ENCODE peak calls at places on chromosomes 2 and 18, in four cellular contexts. One of them, this sample, is unnamed.

GRCh38 chr18:44729631-44730101 is 49.0 kb downstream of the SETBP1 start:
- DNase-seq in heart left ventricle: no peak
- DNase-seq in ovary: no peak
- DNase-seq in A549: no peak
- DNase-seq in this sample: no peak

GRCh38 chr2:20675701-20676352 is 8.9 kb downstream of the GDF7 start:
- DNase-seq in heart left ventricle: no peak
- DNase-seq in ovary: no peak
- DNase-seq in A549: no peak
- DNase-seq in this sample: no peak

GRCh38 chr2:1867141-1867540 is 122.8 kb upstream of the PXDN start:
- DNase-seq in ovary: no peak
- DNase-seq in heart left ventricle: no peak
- DNase-seq in A549: no peak
- DNase-seq in this sample: no peak

GRCh38 chr2:118177318-118177717 is 89.0 kb downstream of the INSIG2 start:
- DNase-seq in heart left ventricle: no peak
- DNase-seq in A549: no peak
- DNase-seq in ovary: no peak
- DNase-seq in this sample: no peak

GRCh38 chr2:75432761-75433361 is 127.9 kb downstream of the EVA1A start:
- DNase-seq in A549: no peak
- DNase-seq in ovary: no peak
- DNase-seq in heart left ventricle: no peak
- DNase-seq in this sample: no peak

GRCh38 chr18:50218432-50219197 is 23.7 kb upstream of the MYO5B start:
- DNase-seq in heart left ventricle: no peak
- DNase-seq in A549: no peak
- DNase-seq in ovary: no peak
- DNase-seq in this sample: peak; percentile 37

GRCh38 chr18:52340466-52341378 is 725 bp downstream of the DCC start:
- DNase-seq in A549: no peak
- DNase-seq in ovary: no peak
- DNase-seq in heart left ventricle: no peak
- DNase-seq in this sample: no peak

GRCh38 chr2:53475320-53475719 is 292.3 kb upstream of the CHAC2 start:
- DNase-seq in ovary: no peak
- DNase-seq in A549: no peak
- DNase-seq in heart left ventricle: no peak
- DNase-seq in this sample: no peak

GRCh38 chr2:109720379-109721116 is 73.6 kb upstream of the RGPD5 start:
- DNase-seq in ovary: no peak
- DNase-seq in A549: no peak
- DNase-seq in heart left ventricle: no peak
- DNase-seq in this sample: no peak

GRCh38 chr2:23900927-23901322 is 26.0 kb downstream of the ATAD2B start:
- DNase-seq in heart left ventricle: no peak
- DNase-seq in A549: no peak
- DNase-seq in ovary: peak; percentile 13
- DNase-seq in this sample: no peak

GRCh38 chr2:17470855-17471641 is 47.2 kb downstream of the RAD51AP2 start:
- DNase-seq in heart left ventricle: no peak
- DNase-seq in ovary: no peak
- DNase-seq in A549: peak; percentile 2
- DNase-seq in this sample: no peak

GRCh38 chr2:225889452-225889851 is 489.9 kb downstream of the NYAP2 start:
- DNase-seq in A549: peak; percentile 10
- DNase-seq in heart left ventricle: no peak
- DNase-seq in ovary: no peak
- DNase-seq in this sample: no peak

GRCh38 chr2:143210446-143210819 is 81.2 kb downstream of the ARHGAP15 start:
- DNase-seq in heart left ventricle: no peak
- DNase-seq in ovary: no peak
- DNase-seq in A549: no peak
- DNase-seq in this sample: no peak

GRCh38 chr2:143209570-143210445 is 80.6 kb downstream of the ARHGAP15 start:
- DNase-seq in heart left ventricle: no peak
- DNase-seq in A549: no peak
- DNase-seq in ovary: no peak
- DNase-seq in this sample: no peak

DNA sequence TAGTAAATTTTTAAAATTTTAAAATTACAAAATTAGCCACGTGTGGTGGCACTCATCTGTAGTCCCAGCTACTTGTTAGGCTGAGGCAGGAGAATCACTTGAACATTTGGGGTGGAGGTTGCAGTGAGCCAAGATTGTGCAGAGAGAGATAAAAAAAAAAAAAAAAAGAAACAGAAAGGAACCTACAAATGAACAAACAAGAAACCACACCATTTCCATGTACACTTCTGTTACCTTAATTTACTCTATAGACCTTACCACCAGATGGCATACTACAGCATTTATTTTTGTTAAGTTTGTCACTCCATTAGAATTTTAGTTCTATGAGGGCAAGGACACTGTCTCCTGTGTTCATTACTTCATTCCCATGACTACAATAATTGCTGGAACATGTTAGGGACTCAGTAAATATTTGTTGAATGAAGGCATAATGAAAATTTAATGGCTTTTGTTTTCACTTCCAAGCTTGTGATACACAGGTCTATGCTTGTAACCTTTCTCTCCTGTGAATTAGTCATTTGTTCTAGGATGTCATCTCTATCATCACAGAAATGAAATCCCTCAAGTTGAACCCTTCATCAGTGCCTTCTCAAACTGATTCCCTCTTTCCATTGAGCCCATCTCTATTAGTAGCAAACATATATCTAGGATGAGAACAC is 76.0 kb downstream of the ARHGAP15 start:
- DNase-seq in ovary: no peak
- DNase-seq in A549: no peak
- DNase-seq in heart left ventricle: no peak
- DNase-seq in this sample: no peak
- TF ChIP-seq CTCF in ovary: no peak
- TF ChIP-seq CTCF in A549: peak; percentile 48
- TF ChIP-seq CTCF in heart left ventricle: no peak
- TF ChIP-seq CTCF in this sample: peak; percentile 56

DNA sequence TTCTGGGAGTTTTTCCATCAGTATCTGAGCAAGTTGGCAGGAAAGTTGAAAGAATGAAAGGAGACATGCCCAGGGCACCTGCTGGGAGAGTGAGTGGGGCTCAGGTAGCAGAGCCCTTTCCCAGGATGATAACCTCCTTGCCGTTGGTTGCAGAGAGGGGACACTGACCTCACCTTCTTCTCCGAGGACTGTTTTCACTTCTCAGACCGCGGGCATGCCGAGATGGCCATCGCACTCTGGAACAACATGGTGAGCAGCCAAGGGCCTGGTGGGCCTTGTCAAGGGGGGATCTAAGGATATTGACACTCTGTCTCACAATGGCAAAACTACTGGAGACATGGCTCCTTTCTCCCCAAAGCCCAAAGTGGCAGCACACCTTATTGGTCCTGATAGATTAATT is 118.8 kb upstream of the PPP1CB start:
- DNase-seq in ovary: no peak
- DNase-seq in heart left ventricle: no peak
- DNase-seq in A549: no peak
- DNase-seq in this sample: no peak
- H3K27ac ChIP-seq in ovary: no peak overlapping the region
- H3K27ac ChIP-seq in heart left ventricle: no peak overlapping the region
- H3K27ac ChIP-seq in A549: no peak overlapping the region
- H3K27ac ChIP-seq in this sample: no peak overlapping the region

GRCh38 chr2:181781082-181781786 is 100.9 kb upstream of the NEUROD1 start:
- DNase-seq in A549: no peak
- DNase-seq in ovary: no peak
- DNase-seq in heart left ventricle: no peak
- DNase-seq in this sample: no peak
- TF ChIP-seq CTCF in A549: no peak
- TF ChIP-seq CTCF in ovary: no peak
- TF ChIP-seq CTCF in heart left ventricle: no peak
- TF ChIP-seq CTCF in this sample: no peak

GRCh38 chr2:149019768-149020167 is 18.7 kb upstream of the LYPD6B start:
- DNase-seq in ovary: no peak
- DNase-seq in A549: no peak
- DNase-seq in heart left ventricle: no peak
- DNase-seq in this sample: no peak
- H3K27ac ChIP-seq in ovary: no peak overlapping the region
- H3K27ac ChIP-seq in A549: no peak overlapping the region
- H3K27ac ChIP-seq in heart left ventricle: no peak overlapping the region
- H3K27ac ChIP-seq in this sample: no peak overlapping the region

DNA sequence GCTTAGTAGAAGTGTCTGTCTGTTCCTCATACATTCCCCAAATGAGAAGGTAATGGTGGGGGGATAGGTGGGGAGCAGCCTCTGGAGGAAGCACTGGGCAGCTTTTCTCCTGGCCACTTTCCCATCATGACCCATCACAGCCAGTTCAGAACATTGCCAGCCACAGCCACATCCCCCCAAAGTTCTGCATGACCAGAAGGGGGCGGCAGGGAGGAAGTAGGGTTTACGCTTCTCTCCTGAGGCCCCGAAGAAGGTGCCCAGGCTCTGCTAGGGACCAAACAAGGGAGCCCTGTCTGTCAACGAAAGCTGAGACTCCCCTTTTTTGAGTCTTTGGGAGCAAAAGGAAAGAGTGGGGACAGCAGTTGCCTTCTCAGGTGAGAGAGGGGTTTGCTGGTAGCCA is 7.7 kb downstream of the IGFBP5 start:
- DNase-seq in heart left ventricle: no peak
- DNase-seq in A549: peak; percentile 47
- DNase-seq in ovary: no peak
- DNase-seq in this sample: no peak
- TF ChIP-seq CTCF in heart left ventricle: no peak
- TF ChIP-seq CTCF in A549: peak; percentile 37
- TF ChIP-seq CTCF in ovary: peak; percentile 21
- TF ChIP-seq CTCF in this sample: no peak

GRCh38 chr2:111702119-111702808 is 181.7 kb downstream of the ANAPC1 start:
- DNase-seq in ovary: no peak
- DNase-seq in heart left ventricle: peak; percentile 59
- DNase-seq in A549: peak; percentile 75
- DNase-seq in this sample: peak; percentile 48
- H3K27ac ChIP-seq in ovary: no peak overlapping the region
- H3K27ac ChIP-seq in heart left ventricle: no peak overlapping the region
- H3K27ac ChIP-seq in A549: peak overlapping the region; percentile 88
- H3K27ac ChIP-seq in this sample: no peak overlapping the region

GRCh38 chr18:31420032-31420431 is 27.5 kb upstream of the DSG3 start:
- DNase-seq in ovary: no peak
- DNase-seq in heart left ventricle: no peak
- DNase-seq in A549: no peak
- DNase-seq in this sample: no peak
- TF ChIP-seq CTCF in ovary: no peak
- TF ChIP-seq CTCF in heart left ventricle: no peak
- TF ChIP-seq CTCF in A549: no peak
- TF ChIP-seq CTCF in this sample: no peak

GRCh38 chr2:113757059-113757657 is 716 bp upstream of the SLC35F5 start:
- DNase-seq in A549: peak; percentile 4
- DNase-seq in heart left ventricle: peak; percentile 26
- DNase-seq in ovary: no peak
- DNase-seq in this sample: peak; percentile 3
- H3K27ac ChIP-seq in A549: peak overlapping the region; percentile 94
- H3K27ac ChIP-seq in heart left ventricle: peak overlapping the region; percentile 94
- H3K27ac ChIP-seq in ovary: peak overlapping the region; percentile 88
- H3K27ac ChIP-seq in this sample: peak overlapping the region; percentile 84

GRCh38 chr2:55139305-55139704 is 89.1 kb upstream of the RTN4 start:
- DNase-seq in heart left ventricle: no peak
- DNase-seq in ovary: no peak
- DNase-seq in A549: no peak
- DNase-seq in this sample: no peak
- TF ChIP-seq CTCF in heart left ventricle: no peak
- TF ChIP-seq CTCF in ovary: no peak
- TF ChIP-seq CTCF in A549: no peak
- TF ChIP-seq CTCF in this sample: no peak

This sample was measured in CD4-positive, alpha-beta T cell.